ENCODE peak calls at places on chromosome 13, in six cellular contexts. One of them, this sample, is unnamed.

GRCh38 chr13:52738719-52739467 is 727 bp downstream of the CNMD start:
- DNase-seq in hepatocyte: peak
- DNase-seq in fibroblast of lung: no peak
- DNase-seq in HL-60: no peak
- DNase-seq in brain microvascular endothelial cell: no peak
- DNase-seq in uterus: no peak
- DNase-seq in this sample: no peak

GRCh38 chr13:106561551-106562170 is 6.3 kb downstream of the ARGLU1 start:
- DNase-seq in brain microvascular endothelial cell: peak
- DNase-seq in HL-60: no peak
- DNase-seq in hepatocyte: peak
- DNase-seq in uterus: no peak
- DNase-seq in fibroblast of lung: no peak
- DNase-seq in this sample: no peak

GRCh38 chr13:98429531-98429930 is 147.4 kb downstream of the STK24 start:
- DNase-seq in hepatocyte: no peak
- DNase-seq in fibroblast of lung: no peak
- DNase-seq in HL-60: no peak
- DNase-seq in brain microvascular endothelial cell: no peak
- DNase-seq in uterus: no peak
- DNase-seq in this sample: no peak

GRCh38 chr13:104327217-104327616 is 1261.0 kb upstream of the SLC10A2 start:
- DNase-seq in fibroblast of lung: no peak
- DNase-seq in uterus: no peak
- DNase-seq in hepatocyte: no peak
- DNase-seq in HL-60: no peak
- DNase-seq in brain microvascular endothelial cell: no peak
- DNase-seq in this sample: peak

GRCh38 chr13:67069117-67069767 is 160.9 kb downstream of the PCDH9 start:
- DNase-seq in uterus: no peak
- DNase-seq in HL-60: no peak
- DNase-seq in fibroblast of lung: peak
- DNase-seq in hepatocyte: no peak
- DNase-seq in brain microvascular endothelial cell: no peak
- DNase-seq in this sample: no peak

GRCh38 chr13:38419312-38419873 is 69.7 kb downstream of the UFM1 start:
- DNase-seq in uterus: no peak
- DNase-seq in brain microvascular endothelial cell: no peak
- DNase-seq in fibroblast of lung: no peak
- DNase-seq in HL-60: no peak
- DNase-seq in hepatocyte: no peak
- DNase-seq in this sample: no peak

GRCh38 chr13:37539176-37539575 is 59.4 kb downstream of the POSTN start:
- DNase-seq in HL-60: no peak
- DNase-seq in fibroblast of lung: no peak
- DNase-seq in uterus: no peak
- DNase-seq in brain microvascular endothelial cell: no peak
- DNase-seq in hepatocyte: no peak
- DNase-seq in this sample: no peak

GRCh38 chr13:40943073-40943472 is 76.0 kb downstream of the ELF1 start:
- DNase-seq in fibroblast of lung: peak
- DNase-seq in uterus: no peak
- DNase-seq in HL-60: no peak
- DNase-seq in hepatocyte: no peak
- DNase-seq in brain microvascular endothelial cell: no peak
- DNase-seq in this sample: no peak

GRCh38 chr13:113765241-113765910 is 6.3 kb downstream of the TMEM255B start:
- DNase-seq in brain microvascular endothelial cell: no peak
- DNase-seq in uterus: no peak
- DNase-seq in fibroblast of lung: no peak
- DNase-seq in HL-60: no peak
- DNase-seq in hepatocyte: no peak
- DNase-seq in this sample: no peak

GRCh38 chr13:97385854-97386253 is 48.1 kb upstream of the RAP2A start:
- DNase-seq in brain microvascular endothelial cell: no peak
- DNase-seq in HL-60: no peak
- DNase-seq in hepatocyte: no peak
- DNase-seq in fibroblast of lung: no peak
- DNase-seq in uterus: no peak
- DNase-seq in this sample: peak

GRCh38 chr13:113967729-113968462 is 6.0 kb downstream of the C13orf46 start:
- DNase-seq in fibroblast of lung: no peak
- DNase-seq in brain microvascular endothelial cell: no peak
- DNase-seq in uterus: no peak
- DNase-seq in HL-60: no peak
- DNase-seq in hepatocyte: no peak
- DNase-seq in this sample: no peak

GRCh38 chr13:37288057-37288720 is 182.7 kb upstream of the CSNK1A1L start:
- DNase-seq in uterus: no peak
- DNase-seq in fibroblast of lung: no peak
- DNase-seq in brain microvascular endothelial cell: no peak
- DNase-seq in HL-60: no peak
- DNase-seq in hepatocyte: no peak
- DNase-seq in this sample: no peak

GRCh38 chr13:44872751-44873150 is 116.5 kb downstream of the NUFIP1 start:
- DNase-seq in fibroblast of lung: peak
- DNase-seq in hepatocyte: no peak
- DNase-seq in brain microvascular endothelial cell: no peak
- DNase-seq in uterus: no peak
- DNase-seq in HL-60: no peak
- DNase-seq in this sample: no peak

GRCh38 chr13:70568571-70568970 is 460.3 kb upstream of the KLHL1 start:
- DNase-seq in hepatocyte: peak
- DNase-seq in uterus: no peak
- DNase-seq in HL-60: peak
- DNase-seq in brain microvascular endothelial cell: peak
- DNase-seq in fibroblast of lung: peak
- DNase-seq in this sample: peak

GRCh38 chr13:77429320-77430142 is 102.6 kb upstream of the MYCBP2 start:
- DNase-seq in HL-60: no peak
- DNase-seq in brain microvascular endothelial cell: peak
- DNase-seq in uterus: no peak
- DNase-seq in hepatocyte: no peak
- DNase-seq in fibroblast of lung: no peak
- DNase-seq in this sample: no peak

GRCh38 chr13:77650409-77650808 is 47.1 kb upstream of the SLAIN1 start:
- DNase-seq in brain microvascular endothelial cell: no peak
- DNase-seq in fibroblast of lung: no peak
- DNase-seq in hepatocyte: no peak
- DNase-seq in HL-60: no peak
- DNase-seq in uterus: no peak
- DNase-seq in this sample: no peak

GRCh38 chr13:75345191-75345590 is 136.8 kb downstream of the TBC1D4 start:
- DNase-seq in HL-60: no peak
- DNase-seq in hepatocyte: no peak
- DNase-seq in brain microvascular endothelial cell: peak
- DNase-seq in uterus: no peak
- DNase-seq in fibroblast of lung: no peak
- DNase-seq in this sample: no peak

DNA sequence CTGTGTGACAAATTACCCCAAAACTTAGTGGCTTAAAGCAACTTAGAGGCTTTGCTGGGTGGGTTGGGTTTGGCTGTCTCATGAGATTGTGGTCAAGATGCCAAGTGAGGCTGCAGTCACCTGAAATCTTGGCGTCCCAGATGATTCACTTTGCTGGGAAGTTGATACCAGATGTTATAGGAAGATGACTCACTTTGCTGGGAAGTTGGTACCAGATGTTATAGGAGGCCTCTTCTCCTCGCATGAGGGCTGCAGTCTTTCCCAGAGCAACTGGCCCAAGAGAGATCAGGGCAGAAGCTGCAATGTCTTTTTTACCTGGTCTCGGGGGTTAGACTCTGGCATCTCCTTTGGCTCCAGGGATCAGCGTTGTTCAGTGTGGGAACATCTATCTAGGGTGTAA is 16.8 kb downstream of the TEX29 start:
- DNase-seq in HL-60: no peak
- DNase-seq in uterus: no peak
- DNase-seq in hepatocyte: peak
- DNase-seq in fibroblast of lung: peak
- DNase-seq in brain microvascular endothelial cell: peak
- DNase-seq in this sample: peak
- TF ChIP-seq CTCF in HL-60: no peak
- TF ChIP-seq CTCF in uterus: no peak
- TF ChIP-seq CTCF in hepatocyte: no peak
- TF ChIP-seq CTCF in fibroblast of lung: no peak
- TF ChIP-seq CTCF in brain microvascular endothelial cell: no peak
- TF ChIP-seq CTCF in this sample: no peak

DNA sequence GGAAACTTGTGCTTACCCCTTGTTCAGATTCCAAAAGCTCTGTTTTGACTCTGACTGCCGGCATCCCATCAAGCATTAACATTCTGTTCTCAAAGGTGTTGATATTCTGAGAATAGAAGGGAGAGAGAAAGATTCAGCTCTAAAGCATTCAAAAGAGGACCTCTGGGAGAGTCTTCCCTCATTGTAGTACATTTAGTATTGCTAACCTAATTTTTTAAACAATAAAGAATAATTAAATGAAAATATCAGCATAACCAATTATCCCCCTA is 190.3 kb downstream of the KLF12 start:
- DNase-seq in fibroblast of lung: no peak
- DNase-seq in hepatocyte: no peak
- DNase-seq in uterus: no peak
- DNase-seq in brain microvascular endothelial cell: no peak
- DNase-seq in HL-60: no peak
- DNase-seq in this sample: no peak
- H3K27ac ChIP-seq in fibroblast of lung: no peak
- H3K27ac ChIP-seq in hepatocyte: no peak
- H3K27ac ChIP-seq in uterus: no peak
- H3K27ac ChIP-seq in brain microvascular endothelial cell: no peak
- H3K27ac ChIP-seq in HL-60: no peak
- H3K27ac ChIP-seq in this sample: no peak

DNA sequence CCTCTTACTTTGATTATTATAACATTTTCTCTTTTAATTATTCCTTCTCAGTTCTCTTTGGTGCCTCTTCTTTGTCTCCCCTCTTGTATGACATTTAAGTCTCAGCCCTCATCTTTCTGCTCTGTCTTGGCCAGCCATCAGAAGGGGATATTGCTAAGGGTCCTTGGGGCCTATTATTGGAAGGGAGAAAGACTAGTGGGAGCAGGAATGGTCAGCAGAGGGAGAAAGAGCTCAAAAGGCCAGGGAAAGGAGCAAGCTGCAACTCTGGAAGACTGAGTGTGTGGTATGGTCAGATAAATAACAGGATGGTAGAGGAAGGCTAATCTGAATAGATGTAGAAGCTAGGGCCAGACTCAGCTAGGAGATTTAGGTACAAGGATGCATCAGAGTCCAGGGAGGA is 336.9 kb downstream of the TDRD3 start:
- DNase-seq in HL-60: no peak
- DNase-seq in uterus: no peak
- DNase-seq in brain microvascular endothelial cell: no peak
- DNase-seq in hepatocyte: no peak
- DNase-seq in fibroblast of lung: no peak
- DNase-seq in this sample: no peak
- TF ChIP-seq CTCF in HL-60: no peak
- TF ChIP-seq CTCF in uterus: no peak
- TF ChIP-seq CTCF in brain microvascular endothelial cell: no peak
- TF ChIP-seq CTCF in hepatocyte: no peak
- TF ChIP-seq CTCF in fibroblast of lung: no peak
- TF ChIP-seq CTCF in this sample: no peak

GRCh38 chr13:26557393-26558073 is at the start of gene WASF3:
- DNase-seq in hepatocyte: peak
- DNase-seq in brain microvascular endothelial cell: peak
- DNase-seq in fibroblast of lung: peak
- DNase-seq in uterus: peak
- DNase-seq in HL-60: peak
- DNase-seq in this sample: peak
- H3K27ac ChIP-seq in hepatocyte: peak
- H3K27ac ChIP-seq in brain microvascular endothelial cell: no peak
- H3K27ac ChIP-seq in fibroblast of lung: peak
- H3K27ac ChIP-seq in uterus: peak
- H3K27ac ChIP-seq in HL-60: no peak
- H3K27ac ChIP-seq in this sample: peak

GRCh38 chr13:22298530-22298929 is 627.7 kb downstream of the FGF9 start:
- DNase-seq in uterus: no peak
- DNase-seq in HL-60: no peak
- DNase-seq in fibroblast of lung: no peak
- DNase-seq in brain microvascular endothelial cell: no peak
- DNase-seq in hepatocyte: no peak
- DNase-seq in this sample: no peak
- TF ChIP-seq CTCF in uterus: no peak
- TF ChIP-seq CTCF in HL-60: no peak
- TF ChIP-seq CTCF in fibroblast of lung: no peak
- TF ChIP-seq CTCF in brain microvascular endothelial cell: no peak
- TF ChIP-seq CTCF in hepatocyte: no peak
- TF ChIP-seq CTCF in this sample: no peak

GRCh38 chr13:80400834-80401450 is 60.0 kb upstream of the SPRY2 start:
- DNase-seq in HL-60: no peak
- DNase-seq in hepatocyte: no peak
- DNase-seq in fibroblast of lung: no peak
- DNase-seq in uterus: no peak
- DNase-seq in brain microvascular endothelial cell: no peak
- DNase-seq in this sample: no peak
- H3K27ac ChIP-seq in HL-60: peak
- H3K27ac ChIP-seq in hepatocyte: peak
- H3K27ac ChIP-seq in fibroblast of lung: no peak
- H3K27ac ChIP-seq in uterus: no peak
- H3K27ac ChIP-seq in brain microvascular endothelial cell: no peak
- H3K27ac ChIP-seq in this sample: no peak

DNA sequence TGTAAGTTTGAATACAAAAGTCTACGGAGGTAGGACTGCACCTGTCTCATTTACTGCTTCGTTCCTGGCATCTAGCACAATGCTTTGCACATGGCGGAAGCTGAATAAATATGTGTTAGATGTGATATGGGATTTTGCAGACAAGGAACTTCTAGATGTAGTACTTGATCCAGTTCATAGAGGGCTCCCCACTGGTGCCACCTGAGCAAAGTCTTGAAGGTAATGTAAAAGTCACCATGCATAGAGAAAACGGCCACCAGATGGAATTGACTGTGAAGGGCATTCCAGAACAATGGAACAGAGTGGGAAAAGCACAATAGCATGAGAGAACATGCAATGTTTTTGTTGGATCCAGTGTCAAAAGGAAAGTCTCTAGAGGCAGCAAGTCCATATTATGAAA is 209.3 kb downstream of the HS6ST3 start:
- DNase-seq in HL-60: no peak
- DNase-seq in brain microvascular endothelial cell: no peak
- DNase-seq in uterus: no peak
- DNase-seq in hepatocyte: no peak
- DNase-seq in fibroblast of lung: no peak
- DNase-seq in this sample: no peak
- TF ChIP-seq CTCF in HL-60: no peak
- TF ChIP-seq CTCF in brain microvascular endothelial cell: no peak
- TF ChIP-seq CTCF in uterus: no peak
- TF ChIP-seq CTCF in hepatocyte: no peak
- TF ChIP-seq CTCF in fibroblast of lung: no peak
- TF ChIP-seq CTCF in this sample: no peak

GRCh38 chr13:29546662-29547061 is 48.8 kb downstream of the SLC7A1 start:
- DNase-seq in fibroblast of lung: no peak
- DNase-seq in HL-60: no peak
- DNase-seq in hepatocyte: no peak
- DNase-seq in uterus: no peak
- DNase-seq in brain microvascular endothelial cell: no peak
- DNase-seq in this sample: no peak
- H3K27ac ChIP-seq in fibroblast of lung: no peak
- H3K27ac ChIP-seq in HL-60: no peak
- H3K27ac ChIP-seq in hepatocyte: no peak
- H3K27ac ChIP-seq in uterus: no peak
- H3K27ac ChIP-seq in brain microvascular endothelial cell: no peak
- H3K27ac ChIP-seq in this sample: no peak

This sample was measured in RWPE1.